ENCODE peak calls at places on chromosome 18, in four cellular contexts. Y is HepG2, E is HEK293T, V is K562. R is an unnamed sample.

GRCh38 chr18:68662779-68663178 is 52.1 kb downstream of the TMX3 start:
- DNase-seq in Y (no peak), V (no peak), E (peak), R (no peak)

GRCh38 chr18:38250981-38251380 is 685.4 kb upstream of the CELF4 start:
- DNase-seq in V (no peak), Y (no peak), E (no peak), R (no peak)

GRCh38 chr18:46677609-46678470 is 20.8 kb upstream of the LOXHD1 start:
- DNase-seq in V (no peak), E (no peak), Y (no peak), R (no peak)

GRCh38 chr18:63472380-63472779 is 4.4 kb upstream of the SERPINB5 start:
- DNase-seq in Y (peak), V (no peak), E (no peak), R (no peak)

GRCh38 chr18:80168982-80169381 is 59.9 kb downstream of the ADNP2 start:
- DNase-seq in Y (no peak), E (no peak), V (no peak), R (no peak)

GRCh38 chr18:79945118-79946042 is 6.1 kb downstream of the SLC66A2 start:
- DNase-seq in V (no peak), E (no peak), Y (no peak), R (no peak)

GRCh38 chr18:58694720-58695468 is 23.6 kb downstream of the MALT1 start:
- DNase-seq in V (peak), Y (no peak), E (no peak), R (no peak)

GRCh38 chr18:36934884-36935283 is 106.0 kb downstream of the KIAA1328 start:
- DNase-seq in E (no peak), Y (no peak), V (no peak), R (no peak)

GRCh38 chr18:63477972-63478371 is 1.2 kb downstream of the SERPINB5 start:
- DNase-seq in V (no peak), E (no peak), Y (no peak), R (no peak)

GRCh38 chr18:41875094-41875780 is 79.8 kb upstream of the PIK3C3 start:
- DNase-seq in V (no peak), Y (no peak), E (no peak), R (no peak)

GRCh38 chr18:78929502-78929901 is 50.1 kb upstream of the SALL3 start:
- DNase-seq in V (no peak), E (no peak), Y (no peak), R (no peak)

GRCh38 chr18:9627642-9628041 is 13.3 kb upstream of the PPP4R1 start:
- DNase-seq in Y (no peak), E (no peak), V (no peak), R (no peak)
- TF ChIP-seq TARDBP in Y (no peak), E (no peak), V (no peak), R (no peak)

GRCh38 chr18:1511619-1512311 is 607.1 kb downstream of the ADCYAP1 start:
- DNase-seq in E (no peak), V (no peak), Y (no peak), R (no peak)
- TF ChIP-seq TARDBP in E (no peak), V (no peak), Y (no peak), R (no peak)

GRCh38 chr18:62445386-62445917 is 77.4 kb upstream of the ZCCHC2 start:
- DNase-seq in V (no peak), Y (no peak), E (no peak), R (no peak)
- TF ChIP-seq TARDBP in V (no peak), Y (no peak), E (no peak), R (no peak)

DNA sequence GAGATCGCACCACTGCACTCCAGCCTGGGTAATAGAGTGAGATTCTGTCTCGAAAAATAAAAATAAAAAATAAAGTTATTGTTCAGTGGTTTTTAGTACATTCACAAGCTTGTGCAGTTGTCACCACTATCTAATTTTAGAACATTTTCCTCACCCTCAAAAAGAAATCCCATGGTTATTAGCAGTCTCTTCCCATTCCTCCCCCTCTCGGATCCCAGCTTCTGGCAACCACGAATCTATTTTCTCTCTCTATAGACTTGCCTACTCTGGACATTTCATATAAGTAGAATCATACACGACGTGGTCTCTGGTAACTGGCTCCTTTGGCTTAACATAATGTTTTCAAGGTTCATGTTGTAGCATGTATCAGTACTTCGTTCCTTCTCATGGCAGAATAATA is 38.6 kb downstream of the CABLES1 start:
- DNase-seq in E (no peak), Y (no peak), V (no peak), R (no peak)
- TF ChIP-seq TARDBP in E (no peak), Y (no peak), V (no peak), R (no peak)

DNA sequence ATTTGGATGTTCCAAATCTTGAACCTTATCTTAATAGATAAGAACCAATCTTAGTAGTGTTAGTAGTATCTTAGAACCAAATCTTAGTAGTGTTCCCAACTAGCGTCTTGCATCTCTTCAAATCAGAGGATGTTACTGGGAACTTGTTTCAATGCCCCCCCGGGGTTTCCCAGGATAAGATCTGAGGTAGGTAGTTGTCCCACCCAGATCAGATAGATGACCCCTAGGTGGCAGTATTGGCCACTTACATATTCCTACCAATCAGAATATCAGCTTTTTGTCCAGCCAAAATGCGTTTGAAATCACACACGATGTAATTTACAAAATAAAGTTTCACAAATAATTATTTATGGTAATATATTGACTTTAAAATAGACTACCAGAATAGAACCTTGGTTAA is 314.8 kb downstream of the MBD2 start:
- DNase-seq in E (peak), V (peak), Y (peak), R (no peak)
- TF ChIP-seq TARDBP in E (no peak), V (no peak), Y (no peak), R (no peak)

GRCh38 chr18:52348209-52348608 is 8.2 kb downstream of the DCC start:
- DNase-seq in E (peak), V (peak), Y (peak), R (no peak)

GRCh38 chr18:52343138-52343537 is 3.1 kb downstream of the DCC start:
- DNase-seq in Y (no peak), E (no peak), V (no peak), R (no peak)

GRCh38 chr18:52343731-52344340 is 3.8 kb downstream of the DCC start:
- DNase-seq in Y (no peak), V (no peak), E (no peak), R (no peak)

GRCh38 chr18:52341617-52342381 is 1.8 kb downstream of the DCC start:
- DNase-seq in E (no peak), Y (no peak), V (no peak), R (no peak)

GRCh38 chr18:52345428-52345827 is 5.4 kb downstream of the DCC start:
- DNase-seq in V (no peak), Y (no peak), E (no peak), R (no peak)
- TF ChIP-seq TARDBP in V (no peak), Y (no peak), E (no peak), R (no peak)

DNA sequence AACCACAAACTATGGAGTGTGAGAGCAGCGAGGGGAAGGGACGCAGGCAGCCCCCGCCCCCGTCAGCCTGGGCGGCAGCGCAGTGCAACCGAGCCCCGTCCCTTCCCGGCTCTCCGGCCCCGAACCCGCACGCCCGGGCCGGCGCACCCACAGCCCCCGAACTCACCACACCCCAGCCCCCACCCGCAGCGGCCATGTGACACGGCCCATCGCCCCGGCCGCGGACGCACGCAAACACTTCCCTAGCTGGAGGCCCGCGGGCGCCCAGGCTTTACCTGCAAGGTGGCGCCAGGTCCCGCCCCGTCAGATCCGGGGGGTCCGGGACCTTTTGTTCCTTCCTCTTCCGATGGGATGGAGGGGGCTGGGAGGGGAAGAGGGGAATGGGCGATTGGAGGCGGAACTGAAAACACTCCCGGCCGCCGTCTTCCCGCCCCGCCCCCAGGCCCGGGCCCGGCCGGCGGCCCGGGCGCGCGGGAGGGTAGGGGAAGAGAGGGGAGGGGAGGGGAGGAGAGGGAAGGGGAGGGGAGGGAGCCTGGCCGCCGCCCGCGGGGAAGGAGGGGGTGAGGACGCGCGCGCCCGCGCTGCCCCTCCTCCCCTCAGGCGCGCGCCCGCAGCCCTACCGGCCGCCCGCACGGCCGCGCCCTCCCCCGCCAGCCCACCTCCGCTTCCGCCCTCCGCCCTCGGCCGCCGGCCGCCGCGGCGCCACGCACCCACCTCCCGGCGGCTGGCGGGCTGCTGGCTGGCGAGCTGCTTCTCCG is at the start of gene SMAD2:
- DNase-seq in Y (peak), E (no peak), V (peak), R (no peak)
- TF ChIP-seq TARDBP in Y (peak), E (no peak), V (no peak), R (peak)